ENCODE peak calls at places on chromosomes 3 and 15, in seven cellular contexts. I, P, N, F, O, A and J are unnamed samples.

GRCh38 chr3:47476330-47476626 is 537 bp upstream of the SCAP start:
- DNase-seq in P (no peak), N (no peak), A (no peak), O (no peak), I (no peak), F (no peak), J (no peak)

GRCh38 chr15:80967991-80968510 is 21.6 kb downstream of the MESD start:
- DNase-seq in N (no peak), F (no peak), A (peak), O (no peak), I (no peak), P (no peak), J (no peak)

GRCh38 chr3:10235551-10235950 is 12.7 kb upstream of the TATDN2 start:
- DNase-seq in A (no peak), F (no peak), N (no peak), P (no peak), I (no peak), O (no peak), J (no peak)

GRCh38 chr3:133854971-133855370 is 40.7 kb downstream of the RAB6B start:
- DNase-seq in I (no peak), A (no peak), N (no peak), F (no peak), O (no peak), P (no peak), J (no peak)

GRCh38 chr15:68552773-68553172 is 26.0 kb upstream of the CORO2B start:
- DNase-seq in I (no peak), A (no peak), F (no peak), N (no peak), P (peak), O (no peak), J (no peak)

GRCh38 chr15:41530363-41530956 is 13.6 kb downstream of the RPAP1 start:
- DNase-seq in I (no peak), N (no peak), A (no peak), O (no peak), P (no peak), F (no peak), J (no peak)

GRCh38 chr3:38022887-38023709 is 6.3 kb downstream of the PLCD1 start:
- DNase-seq in N (no peak), O (no peak), I (no peak), F (no peak), P (no peak), A (no peak), J (no peak)

GRCh38 chr15:35349916-35350315 is 196.0 kb downstream of the DPH6 start:
- DNase-seq in F (no peak), O (no peak), P (no peak), I (no peak), N (no peak), A (no peak), J (no peak)

GRCh38 chr15:100759698-100760356 is 119.8 kb upstream of the ALDH1A3 start:
- DNase-seq in O (peak), I (peak), P (peak), A (peak), F (no peak), N (peak), J (no peak)

GRCh38 chr3:10702961-10703740 is 112.9 kb upstream of the SLC6A11 start:
- DNase-seq in F (no peak), N (no peak), I (peak), P (no peak), A (peak), O (peak), J (peak)

GRCh38 chr15:93722165-93722564 is 509.2 kb upstream of the MCTP2 start:
- DNase-seq in P (no peak), I (no peak), N (no peak), O (no peak), F (no peak), A (no peak), J (no peak)

GRCh38 chr3:53881691-53882593 is at the start of gene ACTR8:
- DNase-seq in F (peak), I (peak), O (peak), N (peak), P (peak), A (peak), J (peak)

GRCh38 chr3:72482589-72483249 is 365.5 kb downstream of the SHQ1 start:
- DNase-seq in I (peak), A (peak), N (peak), P (peak), F (peak), O (no peak), J (no peak)

GRCh38 chr3:111598139-111598538 is 3.0 kb upstream of the ZBED2 start:
- DNase-seq in N (no peak), F (no peak), P (no peak), I (no peak), O (no peak), A (no peak), J (no peak)

GRCh38 chr15:77623008-77623877 is 9.5 kb downstream of the LINGO1 start:
- DNase-seq in P (no peak), F (no peak), O (peak), N (no peak), A (peak), I (no peak), J (no peak)

GRCh38 chr3:179868715-179869114 is 168.0 kb downstream of the PEX5L start:
- DNase-seq in P (no peak), A (peak), O (no peak), I (no peak), N (no peak), F (no peak), J (no peak)

GRCh38 chr3:188712257-188712924 is 459.4 kb upstream of the TPRG1 start:
- DNase-seq in O (no peak), F (no peak), I (peak), P (peak), N (no peak), A (no peak), J (no peak)

GRCh38 chr3:157493627-157494550 is 9.3 kb downstream of the VEPH1 start:
- DNase-seq in N (no peak), O (no peak), F (no peak), P (peak), I (peak), A (no peak), J (no peak)

GRCh38 chr3:132083583-132084372 is 49.0 kb upstream of the CPNE4 start:
- DNase-seq in O (no peak), A (peak), F (no peak), P (peak), N (no peak), I (peak), J (no peak)

GRCh38 chr3:70011582-70011981 is 12.0 kb downstream of the SAMMSON start:
- DNase-seq in P (peak), I (no peak), F (no peak), O (no peak), A (no peak), N (no peak), J (no peak)

GRCh38 chr15:74238984-74239645 is 3.0 kb downstream of the CCDC33 start:
- DNase-seq in O (no peak), F (no peak), N (no peak), P (no peak), I (no peak), A (peak), J (no peak)

GRCh38 chr15:59222106-59222505 is 15.5 kb downstream of the LDHAL6B start:
- DNase-seq in P (peak), N (no peak), I (peak), A (no peak), F (no peak), O (no peak), J (no peak)

GRCh38 chr3:55491296-55491816 is 4.2 kb upstream of the WNT5A start:
- DNase-seq in O (no peak), N (no peak), I (peak), P (peak), F (no peak), A (no peak), J (no peak)

GRCh38 chr3:64945171-64945684 is 257.4 kb upstream of the ADAMTS9 start:
- DNase-seq in P (peak), N (no peak), F (no peak), O (peak), A (peak), I (peak), J (peak)

GRCh38 chr15:67957435-67958139 is 96.5 kb upstream of the PIAS1 start:
- DNase-seq in N (no peak), A (no peak), I (no peak), O (no peak), P (no peak), F (no peak), J (no peak)

GRCh38 chr3:30502742-30503073 is 103.7 kb upstream of the TGFBR2 start:
- DNase-seq in N (no peak), I (no peak), F (no peak), P (no peak), O (no peak), A (no peak), J (no peak)

GRCh38 chr15:89409184-89409992 is 74.8 kb upstream of the POLG start:
- DNase-seq in I (no peak), O (peak), F (no peak), N (no peak), P (no peak), A (peak), J (no peak)

GRCh38 chr3:59424268-59425010 is 374.6 kb upstream of the CFAP20DC start:
- DNase-seq in P (peak), A (no peak), N (no peak), I (peak), F (no peak), O (no peak), J (no peak)

GRCh38 chr3:50245831-50246516 is 10.0 kb downstream of the GNAI2 start:
- DNase-seq in P (peak), O (peak), I (peak), F (peak), N (peak), A (peak), J (peak)

GRCh38 chr3:109364088-109364487 is 26.7 kb upstream of the DPPA4 start:
- DNase-seq in N (no peak), I (no peak), A (no peak), F (no peak), P (no peak), O (no peak), J (no peak)

GRCh38 chr3:136044980-136045745 is 79.6 kb downstream of the PPP2R3A start:
- DNase-seq in A (no peak), I (no peak), N (no peak), F (no peak), O (no peak), P (no peak), J (no peak)
- TF ChIP-seq CTCF in A (no peak), I (no peak), N (no peak), F (no peak), O (no peak), P (no peak), J (no peak)

GRCh38 chr3:32002536-32003368 is 21.2 kb downstream of the ZNF860 start:
- DNase-seq in P (no peak), A (peak), F (no peak), O (no peak), I (no peak), N (no peak), J (no peak)

GRCh38 chr3:32003380-32003779 is 21.8 kb downstream of the ZNF860 start:
- DNase-seq in N (no peak), I (no peak), O (no peak), A (no peak), P (no peak), F (no peak), J (no peak)

GRCh38 chr3:32000877-32001276 is 19.3 kb downstream of the ZNF860 start:
- DNase-seq in F (no peak), P (no peak), N (no peak), O (no peak), A (peak), I (no peak), J (no peak)

GRCh38 chr3:31999902-32000439 is 18.4 kb downstream of the ZNF860 start:
- DNase-seq in O (no peak), F (no peak), A (no peak), I (no peak), N (no peak), P (no peak), J (no peak)

GRCh38 chr3:32004111-32004790 is 22.7 kb downstream of the ZNF860 start:
- DNase-seq in N (no peak), A (peak), F (no peak), O (no peak), I (no peak), P (no peak), J (no peak)
- TF ChIP-seq CTCF in N (no peak), A (peak), F (no peak), O (no peak), I (no peak), P (peak), J (no peak)

GRCh38 chr3:4335840-4336579 is 32.8 kb downstream of the SETMAR start:
- DNase-seq in P (no peak), N (no peak), F (no peak), A (no peak), O (no peak), I (no peak), J (no peak)

GRCh38 chr3:4332574-4332973 is 29.4 kb downstream of the SETMAR start:
- DNase-seq in F (no peak), P (no peak), O (no peak), I (no peak), A (no peak), N (no peak), J (no peak)

GRCh38 chr3:4332991-4333390 is 29.8 kb downstream of the SETMAR start:
- DNase-seq in A (no peak), P (no peak), I (no peak), O (no peak), N (no peak), F (no peak), J (no peak)

GRCh38 chr3:4332111-4332510 is 28.9 kb downstream of the SETMAR start:
- DNase-seq in O (no peak), F (no peak), P (no peak), I (no peak), N (no peak), A (no peak), J (no peak)

GRCh38 chr3:4334548-4334947 is 31.4 kb downstream of the SETMAR start:
- DNase-seq in N (no peak), I (no peak), A (no peak), O (no peak), P (no peak), F (no peak), J (no peak)
- TF ChIP-seq CTCF in N (no peak), I (no peak), A (peak), O (no peak), P (peak), F (no peak), J (no peak)

GRCh38 chr15:85011210-85011571 is 29.5 kb downstream of the PDE8A start:
- DNase-seq in N (no peak), P (no peak), I (no peak), A (no peak), O (no peak), F (no peak), J (no peak)
- TF ChIP-seq CTCF in N (no peak), P (no peak), I (no peak), A (no peak), O (no peak), F (no peak), J (no peak)

GRCh38 chr3:93973160-93974126 is at the start of gene PROS1:
- DNase-seq in A (peak), N (peak), O (peak), I (peak), F (peak), P (peak), J (peak)
- TF ChIP-seq CTCF in A (peak), N (no peak), O (no peak), I (no peak), F (no peak), P (no peak), J (no peak)